ENCODE peak calls at places on chromosomes 4 and X, in eight cellular contexts. One of them, this sample, is unnamed.

GRCh38 chr4:113784497-113785254 is 23.1 kb upstream of the CAMK2D start:
- DNase-seq in ureter: no peak
- DNase-seq in fibroblast of lung: peak
- DNase-seq in T follicular helper cell: no peak
- DNase-seq in M059J: peak
- DNase-seq in HFF-Myc: peak
- DNase-seq in GM03348: peak
- DNase-seq in choroid plexus epithelial cell: peak
- DNase-seq in this sample: no peak

GRCh38 chrX:104566921-104567501 is 1.0 kb downstream of the IL1RAPL2 start:
- DNase-seq in choroid plexus epithelial cell: no peak
- DNase-seq in GM03348: no peak
- DNase-seq in fibroblast of lung: no peak
- DNase-seq in HFF-Myc: no peak
- DNase-seq in T follicular helper cell: no peak
- DNase-seq in M059J: no peak
- DNase-seq in ureter: no peak
- DNase-seq in this sample: no peak

GRCh38 chr4:74967324-74967723 is 34.4 kb downstream of the PARM1 start:
- DNase-seq in T follicular helper cell: no peak
- DNase-seq in fibroblast of lung: no peak
- DNase-seq in HFF-Myc: no peak
- DNase-seq in choroid plexus epithelial cell: no peak
- DNase-seq in M059J: no peak
- DNase-seq in ureter: no peak
- DNase-seq in GM03348: no peak
- DNase-seq in this sample: no peak

GRCh38 chrX:131734621-131735020 is 190.7 kb downstream of the OR13H1 start:
- DNase-seq in M059J: peak
- DNase-seq in ureter: peak
- DNase-seq in T follicular helper cell: peak
- DNase-seq in choroid plexus epithelial cell: no peak
- DNase-seq in fibroblast of lung: no peak
- DNase-seq in HFF-Myc: no peak
- DNase-seq in GM03348: no peak
- DNase-seq in this sample: no peak

GRCh38 chr4:168269879-168270278 is 48.7 kb downstream of the DDX60 start:
- DNase-seq in T follicular helper cell: no peak
- DNase-seq in ureter: no peak
- DNase-seq in GM03348: no peak
- DNase-seq in HFF-Myc: no peak
- DNase-seq in M059J: no peak
- DNase-seq in choroid plexus epithelial cell: no peak
- DNase-seq in fibroblast of lung: no peak
- DNase-seq in this sample: no peak

GRCh38 chrX:24243692-24244091 is 70.2 kb downstream of the SUPT20HL2 start:
- DNase-seq in choroid plexus epithelial cell: no peak
- DNase-seq in fibroblast of lung: no peak
- DNase-seq in ureter: no peak
- DNase-seq in T follicular helper cell: no peak
- DNase-seq in GM03348: peak
- DNase-seq in M059J: no peak
- DNase-seq in HFF-Myc: no peak
- DNase-seq in this sample: no peak

GRCh38 chrX:1134976-1135375 is 77.5 kb downstream of the CRLF2 start:
- DNase-seq in T follicular helper cell: no peak
- DNase-seq in choroid plexus epithelial cell: no peak
- DNase-seq in ureter: peak
- DNase-seq in fibroblast of lung: no peak
- DNase-seq in M059J: no peak
- DNase-seq in HFF-Myc: no peak
- DNase-seq in GM03348: no peak
- DNase-seq in this sample: no peak

GRCh38 chrX:19776753-19777152 is 110.6 kb downstream of the SH3KBP1 start:
- DNase-seq in choroid plexus epithelial cell: no peak
- DNase-seq in GM03348: no peak
- DNase-seq in ureter: no peak
- DNase-seq in T follicular helper cell: no peak
- DNase-seq in HFF-Myc: no peak
- DNase-seq in fibroblast of lung: no peak
- DNase-seq in M059J: no peak
- DNase-seq in this sample: peak

GRCh38 chr4:37802068-37802666 is 24.3 kb upstream of the PGM2 start:
- DNase-seq in HFF-Myc: peak
- DNase-seq in choroid plexus epithelial cell: peak
- DNase-seq in GM03348: peak
- DNase-seq in ureter: peak
- DNase-seq in M059J: peak
- DNase-seq in T follicular helper cell: no peak
- DNase-seq in fibroblast of lung: peak
- DNase-seq in this sample: no peak

GRCh38 chrX:56793533-56794320 is 64.7 kb downstream of the NBDY start:
- DNase-seq in fibroblast of lung: no peak
- DNase-seq in M059J: peak
- DNase-seq in choroid plexus epithelial cell: no peak
- DNase-seq in HFF-Myc: no peak
- DNase-seq in GM03348: no peak
- DNase-seq in ureter: peak
- DNase-seq in T follicular helper cell: no peak
- DNase-seq in this sample: no peak